ENCODE peak calls at places on chromosomes 12 and 14, in five cellular contexts. A, F, G, U and R are unnamed samples.
A peak's percentile ranks its signal among the peaks of the same experiment; 100 is the strongest.

GRCh38 chr12:120978296-120979219 is at the start of gene HNF1A:
- DNase-seq in A (peak; percentile 67), G (peak; percentile 95), F (no peak), U (no peak), R (no peak)

GRCh38 chr12:45130881-45131281 is 80.0 kb upstream of the DBX2 start:
- DNase-seq in U (peak; percentile 16), F (peak; percentile 63), G (peak; percentile 28), A (peak; percentile 71), R (peak; percentile 64)

GRCh38 chr12:89893972-89894706 is 185.5 kb upstream of the ATP2B1 start:
- DNase-seq in G (no peak), A (peak; percentile 46), F (peak; percentile 47), U (no peak), R (no peak)

GRCh38 chr12:87953257-87953860 is 75.8 kb downstream of the C12orf50 start:
- DNase-seq in U (no peak), G (peak; percentile 15), A (peak; percentile 72), F (peak; percentile 71), R (peak; percentile 26)

GRCh38 chr12:57088442-57089258 is at the start of gene NAB2:
- DNase-seq in G (peak; percentile 95), A (peak; percentile 97), U (peak; percentile 72), F (peak; percentile 97), R (peak; percentile 85)

GRCh38 chr14:54660712-54661111 is 93.8 kb downstream of the SAMD4A start:
- DNase-seq in U (no peak), A (no peak), F (no peak), G (peak; percentile 63), R (no peak)

GRCh38 chr14:103890836-103891666 is 37.2 kb upstream of the TDRD9 start:
- DNase-seq in F (no peak), U (no peak), G (peak; percentile 34), A (no peak), R (no peak)

GRCh38 chr14:34174973-34175372 is 224.1 kb upstream of the EGLN3 start:
- DNase-seq in F (no peak), A (no peak), U (no peak), G (no peak), R (no peak)

GRCh38 chr14:60839657-60840056 is 105.1 kb downstream of the MNAT1 start:
- DNase-seq in U (no peak), G (no peak), A (no peak), F (no peak), R (no peak)

GRCh38 chr12:29710104-29710503 is 73.6 kb downstream of the TMTC1 start:
- DNase-seq in F (no peak), U (no peak), G (no peak), A (no peak), R (no peak)

GRCh38 chr12:124928912-124929530 is 14.6 kb upstream of the UBC start:
- DNase-seq in F (no peak), G (no peak), U (no peak), A (no peak), R (no peak)

GRCh38 chr12:42496886-42497285 is 92.7 kb downstream of the PRICKLE1 start:
- DNase-seq in A (no peak), F (no peak), U (no peak), G (no peak), R (no peak)

GRCh38 chr12:123427036-123427769 is 9.3 kb downstream of the RILPL2 start:
- DNase-seq in U (peak; percentile 97), F (no peak), A (no peak), G (no peak), R (no peak)

GRCh38 chr12:153080-153746 is 60.7 kb downstream of the SLC6A12 start:
- DNase-seq in F (peak; percentile 54), A (peak; percentile 79), U (no peak), G (peak; percentile 75), R (peak; percentile 85)

GRCh38 chr12:110844551-110845395 is 2.0 kb upstream of the CCDC63 start:
- DNase-seq in F (no peak), U (no peak), G (no peak), A (no peak), R (no peak)

GRCh38 chr12:57755454-57756372 is 810 bp downstream of the MARCHF9 start:
- DNase-seq in G (no peak), U (no peak), A (no peak), F (no peak), R (no peak)

GRCh38 chr14:77615231-77616132 is 955 bp downstream of the SPTLC2 start:
- DNase-seq in F (peak; percentile 56), U (no peak), G (no peak), A (no peak), R (peak; percentile 39)

GRCh38 chr12:132741620-132742019 is 20.0 kb downstream of the ANKLE2 start:
- DNase-seq in G (no peak), F (no peak), U (no peak), A (no peak), R (no peak)

GRCh38 chr12:82687020-82687951 is 580 bp downstream of the TMTC2 start:
- DNase-seq in F (peak; percentile 9), U (no peak), G (no peak), A (peak; percentile 54), R (peak; percentile 31)

GRCh38 chr12:120013659-120014380 is 24.8 kb downstream of the BICDL1 start:
- DNase-seq in A (peak; percentile 30), G (peak; percentile 78), U (peak; percentile 67), F (no peak), R (no peak)

GRCh38 chr12:110936367-110937103 is 16.2 kb upstream of the MYL2 start:
- DNase-seq in U (no peak), G (no peak), F (no peak), A (no peak), R (no peak)

GRCh38 chr14:60723218-60724079 is 702 bp downstream of the SIX4 start:
- DNase-seq in A (peak; percentile 61), G (no peak), F (peak; percentile 62), U (no peak), R (peak; percentile 31)

GRCh38 chr12:65775720-65776119 is 48.6 kb upstream of the HMGA2 start:
- DNase-seq in A (no peak), U (no peak), F (no peak), G (no peak), R (no peak)

GRCh38 chr14:95380350-95381042 is 60.8 kb upstream of the CLMN start:
- DNase-seq in F (no peak), G (no peak), A (no peak), U (no peak), R (no peak)

GRCh38 chr12:50050410-50051280 is 6.8 kb upstream of the ASIC1 start:
- DNase-seq in A (no peak), G (peak; percentile 46), F (peak; percentile 47), U (no peak), R (peak; percentile 30)

GRCh38 chr14:81535399-81536124 is 1.9 kb upstream of the SEL1L start:
- DNase-seq in A (no peak), F (no peak), U (peak; percentile 40), G (no peak), R (no peak)

GRCh38 chr12:64510687-64511086 is 58.8 kb downstream of the TBK1 start:
- DNase-seq in G (no peak), A (no peak), F (no peak), U (no peak), R (no peak)

GRCh38 chr14:81449114-81449513 is 49.0 kb upstream of the STON2 start:
- DNase-seq in U (no peak), F (no peak), G (peak; percentile 16), A (no peak), R (no peak)

GRCh38 chr12:32477714-32478113 is 78.4 kb downstream of the FGD4 start:
- DNase-seq in U (no peak), A (no peak), F (no peak), G (no peak), R (no peak)
- TF ChIP-seq BHLHE40 in U (no peak), A (no peak), F (no peak), G (no peak), R (no peak)

DNA sequence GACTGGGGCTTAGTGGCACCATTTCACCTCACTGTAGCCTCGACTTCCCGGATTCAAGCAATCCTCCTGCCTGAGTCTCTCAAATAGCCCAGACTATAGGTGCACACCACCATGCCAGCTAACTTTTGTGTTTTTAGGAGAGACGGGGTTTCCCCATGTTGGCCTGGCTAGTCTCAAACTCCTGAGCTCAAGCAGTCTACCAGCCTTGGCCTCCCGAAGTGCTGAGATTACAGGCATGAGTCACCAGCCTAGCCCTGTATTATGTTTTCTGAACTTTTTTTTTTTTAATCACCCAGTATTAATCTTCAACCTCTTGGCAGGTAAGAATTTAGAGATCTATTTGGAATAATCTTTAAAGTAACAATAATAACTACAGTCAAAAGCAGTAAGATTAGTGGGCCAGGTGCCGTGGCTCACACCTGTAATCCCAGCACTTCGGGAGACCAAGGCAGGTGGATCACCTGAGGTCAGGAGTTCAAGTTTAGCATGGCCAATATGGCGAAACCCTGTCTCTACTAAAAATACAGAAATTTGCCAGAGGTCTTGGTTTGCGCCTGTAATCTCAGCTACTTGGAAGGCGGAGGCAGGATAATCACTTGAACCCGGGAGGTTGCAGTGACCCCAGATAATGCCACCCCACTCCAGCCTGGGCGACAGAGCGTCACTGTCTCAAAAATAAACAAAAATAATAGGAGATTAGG is 8.6 kb downstream of the NANOG start:
- DNase-seq in G (no peak), A (no peak), U (no peak), F (peak; percentile 3), R (no peak)
- TF ChIP-seq BHLHE40 in G (no peak), A (no peak), U (no peak), F (no peak), R (no peak)

GRCh38 chr12:2337031-2338010 is 284.5 kb downstream of the CACNA1C start:
- DNase-seq in G (no peak), A (no peak), U (no peak), F (no peak), R (no peak)
- TF ChIP-seq BHLHE40 in G (no peak), A (no peak), U (no peak), F (no peak), R (no peak)

DNA sequence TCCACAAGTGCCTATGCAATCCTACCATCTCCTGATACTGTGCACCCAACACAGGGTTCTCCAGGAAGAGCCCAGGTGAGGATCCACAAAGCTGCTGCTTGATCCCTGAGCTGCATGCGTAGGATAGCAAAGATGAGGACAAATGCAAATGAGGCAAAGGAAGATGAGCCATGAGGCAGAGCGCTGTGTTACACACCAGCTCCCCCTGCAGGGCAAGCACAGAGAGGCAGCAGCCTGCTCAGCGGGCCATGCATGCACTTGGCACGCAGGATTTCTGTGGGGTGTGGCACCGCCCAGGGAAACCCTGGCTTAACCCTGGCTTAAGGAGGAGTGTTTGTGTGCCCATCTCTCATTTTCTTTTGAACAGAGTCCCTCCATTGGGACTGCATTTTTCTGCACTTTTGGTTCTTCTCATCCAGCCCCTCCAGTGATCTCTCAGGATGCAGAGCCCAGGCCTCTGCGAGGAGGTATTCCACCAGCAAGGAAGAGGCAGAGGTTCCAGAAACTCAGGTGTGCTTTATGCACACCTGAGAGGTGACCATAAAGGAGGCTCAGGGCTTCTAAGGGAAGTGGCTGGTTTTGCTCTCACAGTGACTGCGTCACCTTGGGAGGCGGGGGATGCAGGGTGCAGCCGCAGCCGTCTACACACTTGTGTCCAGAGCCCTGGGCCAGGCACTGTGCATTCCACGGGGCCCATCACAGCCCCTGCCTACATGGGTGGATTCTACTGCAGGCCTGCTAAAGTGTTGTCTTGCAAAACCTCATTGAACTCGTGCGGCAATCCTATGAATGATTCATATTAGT is 973.3 kb upstream of the TMEM132C start:
- DNase-seq in F (peak; percentile 33), U (no peak), G (no peak), A (peak; percentile 57), R (peak; percentile 56)
- TF ChIP-seq BHLHE40 in F (no peak), U (no peak), G (no peak), A (no peak), R (no peak)